ENCODE peak calls at places on chromosomes 7 and 10, in six cellular contexts. One of them, this sample, is unnamed.

GRCh38 chr10:49273082-49273465 is 25.9 kb upstream of the C10orf71 start:
- DNase-seq in K562: no peak
- DNase-seq in A549: no peak
- DNase-seq in WTC11: no peak
- DNase-seq in HepG2: no peak
- DNase-seq in H1: no peak
- DNase-seq in this sample: no peak

GRCh38 chr10:110409926-110410325 is 87.8 kb upstream of the DUSP5 start:
- DNase-seq in K562: no peak
- DNase-seq in A549: no peak
- DNase-seq in WTC11: no peak
- DNase-seq in HepG2: no peak
- DNase-seq in H1: no peak
- DNase-seq in this sample: no peak

GRCh38 chr10:115402690-115403089 is 309.5 kb downstream of the ATRNL1 start:
- DNase-seq in K562: no peak
- DNase-seq in A549: no peak
- DNase-seq in WTC11: no peak
- DNase-seq in HepG2: no peak
- DNase-seq in H1: no peak
- DNase-seq in this sample: peak; percentile 3

GRCh38 chr10:70903262-70903921 is 15.0 kb upstream of the PCBD1 start:
- DNase-seq in K562: peak; percentile 73
- DNase-seq in A549: peak; percentile 62
- DNase-seq in WTC11: peak; percentile 83
- DNase-seq in HepG2: peak; percentile 23
- DNase-seq in H1: no peak
- DNase-seq in this sample: peak; percentile 56

GRCh38 chr10:114174462-114175190 is 623 bp upstream of the CCDC186 start:
- DNase-seq in K562: no peak
- DNase-seq in A549: peak; percentile 28
- DNase-seq in WTC11: no peak
- DNase-seq in HepG2: no peak
- DNase-seq in H1: no peak
- DNase-seq in this sample: no peak

GRCh38 chr7:47507514-47507913 is 74.4 kb downstream of the TNS3 start:
- DNase-seq in K562: no peak
- DNase-seq in A549: no peak
- DNase-seq in WTC11: no peak
- DNase-seq in HepG2: no peak
- DNase-seq in H1: no peak
- DNase-seq in this sample: no peak

GRCh38 chr10:79412516-79412915 is 32.9 kb downstream of the ZCCHC24 start:
- DNase-seq in K562: no peak
- DNase-seq in A549: no peak
- DNase-seq in WTC11: no peak
- DNase-seq in HepG2: no peak
- DNase-seq in H1: no peak
- DNase-seq in this sample: no peak

GRCh38 chr10:20630092-20630643 is 266.9 kb downstream of the NEBL start:
- DNase-seq in K562: no peak
- DNase-seq in A549: no peak
- DNase-seq in WTC11: no peak
- DNase-seq in HepG2: no peak
- DNase-seq in H1: no peak
- DNase-seq in this sample: no peak

GRCh38 chr7:116952640-116953371 is 495 bp upstream of the ST7 start:
- DNase-seq in K562: peak; percentile 84
- DNase-seq in A549: peak; percentile 21
- DNase-seq in WTC11: peak; percentile 38
- DNase-seq in HepG2: peak; percentile 62
- DNase-seq in H1: no peak
- DNase-seq in this sample: peak; percentile 71

GRCh38 chr7:106757846-106758245 is 96.9 kb upstream of the CCDC71L start:
- DNase-seq in K562: no peak
- DNase-seq in A549: no peak
- DNase-seq in WTC11: no peak
- DNase-seq in HepG2: no peak
- DNase-seq in H1: no peak
- DNase-seq in this sample: peak; percentile 7

GRCh38 chr10:84429926-84430520 is 101.6 kb downstream of the CCSER2 start:
- DNase-seq in K562: peak; percentile 81
- DNase-seq in A549: peak; percentile 19
- DNase-seq in WTC11: peak; percentile 89
- DNase-seq in HepG2: peak; percentile 69
- DNase-seq in H1: peak; percentile 60
- DNase-seq in this sample: peak; percentile 73

GRCh38 chr10:116115233-116115632 is 157.8 kb downstream of the GFRA1 start:
- DNase-seq in K562: no peak
- DNase-seq in A549: no peak
- DNase-seq in WTC11: no peak
- DNase-seq in HepG2: no peak
- DNase-seq in H1: no peak
- DNase-seq in this sample: no peak

GRCh38 chr7:56125831-56126230 is 9.6 kb upstream of the NUPR2 start:
- DNase-seq in K562: peak; percentile 20
- DNase-seq in A549: no peak
- DNase-seq in WTC11: no peak
- DNase-seq in HepG2: no peak
- DNase-seq in H1: no peak
- DNase-seq in this sample: no peak

GRCh38 chr10:4698075-4698474 is 127.9 kb upstream of the AKR1E2 start:
- DNase-seq in K562: no peak
- DNase-seq in A549: no peak
- DNase-seq in WTC11: no peak
- DNase-seq in HepG2: no peak
- DNase-seq in H1: no peak
- DNase-seq in this sample: peak; percentile 38

GRCh38 chr10:61618388-61618961 is 44.3 kb upstream of the CABCOCO1 start:
- DNase-seq in K562: no peak
- DNase-seq in A549: no peak
- DNase-seq in WTC11: no peak
- DNase-seq in HepG2: no peak
- DNase-seq in H1: no peak
- DNase-seq in this sample: peak; percentile 13

GRCh38 chr7:7795736-7796135 is 77.3 kb upstream of the RPA3 start:
- DNase-seq in K562: no peak
- DNase-seq in A549: peak; percentile 9
- DNase-seq in WTC11: no peak
- DNase-seq in HepG2: peak; percentile 9
- DNase-seq in H1: no peak
- DNase-seq in this sample: peak; percentile 53

GRCh38 chr7:31192996-31193395 is 140.9 kb downstream of the ADCYAP1R1 start:
- DNase-seq in K562: peak; percentile 63
- DNase-seq in A549: peak; percentile 61
- DNase-seq in WTC11: peak; percentile 87
- DNase-seq in HepG2: peak; percentile 35
- DNase-seq in H1: peak; percentile 76
- DNase-seq in this sample: peak; percentile 36

GRCh38 chr7:8491106-8491505 is 57.7 kb downstream of the NXPH1 start:
- DNase-seq in K562: no peak
- DNase-seq in A549: no peak
- DNase-seq in WTC11: no peak
- DNase-seq in HepG2: no peak
- DNase-seq in H1: no peak
- DNase-seq in this sample: no peak

GRCh38 chr7:81075150-81075549 is 156.3 kb upstream of the SEMA3C start:
- DNase-seq in K562: no peak
- DNase-seq in A549: no peak
- DNase-seq in WTC11: no peak
- DNase-seq in HepG2: no peak
- DNase-seq in H1: no peak
- DNase-seq in this sample: no peak

GRCh38 chr7:22357311-22358175 is 589 bp upstream of the RAPGEF5 start:
- DNase-seq in K562: no peak
- DNase-seq in A549: peak; percentile 25
- DNase-seq in WTC11: no peak
- DNase-seq in HepG2: peak; percentile 84
- DNase-seq in H1: no peak
- DNase-seq in this sample: peak; percentile 56

GRCh38 chr10:52644678-52645434 is 127.7 kb downstream of the MBL2 start:
- DNase-seq in K562: peak; percentile 26
- DNase-seq in A549: peak; percentile 17
- DNase-seq in WTC11: peak; percentile 46
- DNase-seq in HepG2: peak; percentile 48
- DNase-seq in H1: no peak
- DNase-seq in this sample: peak; percentile 79

GRCh38 chr7:43535031-43535451 is 47.9 kb upstream of the STK17A start:
- DNase-seq in K562: no peak
- DNase-seq in A549: no peak
- DNase-seq in WTC11: no peak
- DNase-seq in HepG2: no peak
- DNase-seq in H1: no peak
- DNase-seq in this sample: no peak

GRCh38 chr7:145978769-145979168 is 137.8 kb upstream of the CNTNAP2 start:
- DNase-seq in K562: no peak
- DNase-seq in A549: no peak
- DNase-seq in WTC11: no peak
- DNase-seq in HepG2: no peak
- DNase-seq in H1: no peak
- DNase-seq in this sample: no peak

GRCh38 chr7:88200793-88201192 is 19.0 kb downstream of the SRI start:
- DNase-seq in K562: no peak
- DNase-seq in A549: no peak
- DNase-seq in WTC11: no peak
- DNase-seq in HepG2: no peak
- DNase-seq in H1: no peak
- DNase-seq in this sample: no peak

GRCh38 chr7:17333227-17333626 is 34.8 kb downstream of the AHR start:
- DNase-seq in K562: no peak
- DNase-seq in A549: no peak
- DNase-seq in WTC11: no peak
- DNase-seq in HepG2: no peak
- DNase-seq in H1: no peak
- DNase-seq in this sample: no peak

GRCh38 chr10:44478040-44478439 is 93.1 kb upstream of the CXCL12 start:
- DNase-seq in K562: peak; percentile 63
- DNase-seq in A549: no peak
- DNase-seq in WTC11: no peak
- DNase-seq in HepG2: no peak
- DNase-seq in H1: no peak
- DNase-seq in this sample: no peak

GRCh38 chr10:84214612-84215235 is 10.6 kb downstream of the LRIT2 start:
- DNase-seq in K562: peak; percentile 82
- DNase-seq in A549: no peak
- DNase-seq in WTC11: peak; percentile 75
- DNase-seq in HepG2: peak; percentile 24
- DNase-seq in H1: peak; percentile 57
- DNase-seq in this sample: no peak

GRCh38 chr10:78851652-78852051 is 217.1 kb upstream of the ZMIZ1 start:
- DNase-seq in K562: no peak
- DNase-seq in A549: no peak
- DNase-seq in WTC11: no peak
- DNase-seq in HepG2: no peak
- DNase-seq in H1: no peak
- DNase-seq in this sample: no peak

GRCh38 chr10:29039659-29040309 is 249.1 kb upstream of the LYZL1 start:
- DNase-seq in K562: no peak
- DNase-seq in A549: no peak
- DNase-seq in WTC11: no peak
- DNase-seq in HepG2: no peak
- DNase-seq in H1: no peak
- DNase-seq in this sample: no peak

DNA sequence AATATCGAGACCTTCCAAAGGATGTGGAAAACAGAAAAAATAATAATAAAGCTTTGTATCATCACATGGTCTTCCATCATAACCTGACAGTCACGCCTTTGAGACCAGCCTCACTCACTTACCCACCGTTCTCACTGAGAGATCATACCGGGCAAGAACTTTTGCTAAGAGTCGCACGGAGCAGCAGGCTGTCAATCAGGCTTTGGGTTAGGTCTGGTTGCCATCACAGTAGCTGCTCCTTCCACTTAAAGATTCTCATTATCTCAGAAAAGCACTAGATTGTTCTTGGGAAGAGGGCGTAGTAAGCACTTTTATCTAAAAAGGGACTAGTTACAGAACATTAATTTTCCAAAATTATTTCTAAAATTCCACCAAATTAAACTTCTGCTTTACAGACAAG is 2.0 kb downstream of the RELN start:
- DNase-seq in K562: peak; percentile 78
- DNase-seq in A549: no peak
- DNase-seq in WTC11: no peak
- DNase-seq in HepG2: peak; percentile 28
- DNase-seq in H1: no peak
- DNase-seq in this sample: no peak
- TF ChIP-seq JUN in K562: no peak
- TF ChIP-seq JUN in A549: no peak
- TF ChIP-seq JUN in WTC11: no peak
- TF ChIP-seq JUN in HepG2: no peak
- TF ChIP-seq JUN in H1: no peak
- TF ChIP-seq JUN in this sample: no peak

GRCh38 chr7:113875224-113875623 is 43.6 kb downstream of the PPP1R3A start:
- DNase-seq in K562: no peak
- DNase-seq in A549: no peak
- DNase-seq in WTC11: no peak
- DNase-seq in HepG2: no peak
- DNase-seq in H1: no peak
- DNase-seq in this sample: no peak
- TF ChIP-seq JUN in K562: no peak
- TF ChIP-seq JUN in A549: no peak
- TF ChIP-seq JUN in WTC11: no peak
- TF ChIP-seq JUN in HepG2: no peak
- TF ChIP-seq JUN in H1: no peak
- TF ChIP-seq JUN in this sample: no peak

GRCh38 chr10:27626821-27627359 is 118.7 kb downstream of the MKX start:
- DNase-seq in K562: no peak
- DNase-seq in A549: no peak
- DNase-seq in WTC11: no peak
- DNase-seq in HepG2: no peak
- DNase-seq in H1: no peak
- DNase-seq in this sample: no peak
- TF ChIP-seq JUN in K562: no peak
- TF ChIP-seq JUN in A549: no peak
- TF ChIP-seq JUN in WTC11: no peak
- TF ChIP-seq JUN in HepG2: no peak
- TF ChIP-seq JUN in H1: no peak
- TF ChIP-seq JUN in this sample: no peak

DNA sequence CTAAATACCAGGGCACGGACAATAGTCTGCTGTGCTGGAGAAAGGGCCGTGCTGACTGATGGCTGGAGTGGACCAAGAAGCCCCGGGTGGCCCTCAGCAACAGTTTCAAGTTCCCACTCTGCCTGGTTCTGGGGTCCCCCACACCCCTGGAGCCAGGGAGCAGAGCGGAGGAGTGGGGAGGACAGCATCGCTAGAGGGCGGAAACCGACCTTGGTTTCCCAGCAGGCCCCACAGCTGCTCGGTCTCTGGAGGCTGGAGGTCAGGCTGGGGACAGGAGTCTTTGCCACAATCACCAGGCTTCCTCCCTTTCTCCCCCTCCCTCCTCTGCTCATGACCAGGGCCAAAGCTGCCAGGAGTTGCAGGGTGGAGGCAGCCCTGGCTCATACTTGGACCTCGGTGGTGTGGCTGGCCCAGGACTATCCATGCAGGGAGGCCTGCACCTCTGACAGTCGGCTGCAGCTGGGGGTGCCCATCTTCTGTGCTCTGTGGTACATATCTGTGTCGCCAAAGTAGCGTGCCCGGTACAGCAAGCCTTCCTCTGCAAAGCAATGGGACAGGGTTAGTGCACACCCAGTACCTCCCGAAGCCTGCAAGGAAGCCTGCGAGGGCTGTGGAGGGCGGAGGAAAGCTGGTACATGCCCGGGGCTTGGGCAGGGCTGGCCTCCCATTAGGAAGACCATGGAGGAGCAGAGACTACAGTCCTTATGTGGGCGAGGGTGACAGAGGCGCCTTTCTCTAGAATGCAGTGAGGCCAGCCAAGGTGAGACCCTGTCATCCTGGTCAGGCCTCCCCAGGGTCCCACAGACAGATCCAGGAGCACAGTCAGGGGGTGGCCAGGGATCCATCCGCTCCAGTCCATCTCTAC is 19.1 kb downstream of the DNAJB12 start:
- DNase-seq in K562: no peak
- DNase-seq in A549: no peak
- DNase-seq in WTC11: no peak
- DNase-seq in HepG2: no peak
- DNase-seq in H1: no peak
- DNase-seq in this sample: peak; percentile 59
- TF ChIP-seq JUN in K562: no peak
- TF ChIP-seq JUN in A549: no peak
- TF ChIP-seq JUN in WTC11: no peak
- TF ChIP-seq JUN in HepG2: no peak
- TF ChIP-seq JUN in H1: no peak
- TF ChIP-seq JUN in this sample: no peak